ENCODE peak calls at places on chromosomes 2 and 18, in four cellular contexts. R is IMR-90, F is DND-41, W is neural progenitor cell. U is an unnamed sample.

GRCh38 chr2:200077210-200077650 is 121.8 kb downstream of the MAIP1 start:
- DNase-seq in R (peak; percentile 95), W (no peak), F (no peak), U (no peak)

GRCh38 chr18:51051105-51051712 is 21.2 kb downstream of the SMAD4 start:
- DNase-seq in W (peak; percentile 81), F (no peak), R (peak; percentile 65), U (no peak)

GRCh38 chr2:98158305-98158704 is 71.3 kb downstream of the VWA3B start:
- DNase-seq in R (no peak), F (no peak), W (no peak), U (no peak)

GRCh38 chr2:144389151-144389929 is 130.6 kb downstream of the ZEB2 start:
- DNase-seq in W (no peak), F (no peak), R (no peak), U (peak; percentile 83)

GRCh38 chr2:60806988-60807681 is 51.1 kb downstream of the PAPOLG start:
- DNase-seq in W (peak; percentile 34), F (peak; percentile 82), R (peak; percentile 77), U (no peak)

GRCh38 chr2:190804182-190804795 is 76.3 kb upstream of the GLS start:
- DNase-seq in W (no peak), R (peak; percentile 49), F (no peak), U (no peak)

GRCh38 chr2:9548506-9548905 is 7.1 kb downstream of the ADAM17 start:
- DNase-seq in F (no peak), R (peak; percentile 69), W (no peak), U (no peak)

GRCh38 chr18:37299471-37300304 is 265.9 kb downstream of the CELF4 start:
- DNase-seq in F (no peak), W (no peak), R (peak; percentile 93), U (no peak)

GRCh38 chr2:24625728-24626484 is 134.9 kb downstream of the NCOA1 start:
- DNase-seq in W (no peak), R (no peak), F (no peak), U (peak; percentile 66)

GRCh38 chr18:3217930-3218647 is 1.7 kb downstream of the MYOM1 start:
- DNase-seq in R (no peak), W (no peak), F (no peak), U (peak; percentile 59)

GRCh38 chr2:159773876-159774275 is 24.1 kb downstream of the CD302 start:
- DNase-seq in R (peak; percentile 22), F (no peak), W (no peak), U (no peak)

GRCh38 chr2:88924533-88924932 is 233.1 kb downstream of the RPIA start:
- DNase-seq in W (no peak), R (no peak), F (no peak), U (no peak)

GRCh38 chr18:66046025-66046602 is 295.3 kb downstream of the CDH7 start:
- DNase-seq in R (no peak), W (no peak), F (no peak), U (no peak)
- TF ChIP-seq CTCF in R (no peak), W (no peak), F (no peak), U (peak; percentile 54)

DNA sequence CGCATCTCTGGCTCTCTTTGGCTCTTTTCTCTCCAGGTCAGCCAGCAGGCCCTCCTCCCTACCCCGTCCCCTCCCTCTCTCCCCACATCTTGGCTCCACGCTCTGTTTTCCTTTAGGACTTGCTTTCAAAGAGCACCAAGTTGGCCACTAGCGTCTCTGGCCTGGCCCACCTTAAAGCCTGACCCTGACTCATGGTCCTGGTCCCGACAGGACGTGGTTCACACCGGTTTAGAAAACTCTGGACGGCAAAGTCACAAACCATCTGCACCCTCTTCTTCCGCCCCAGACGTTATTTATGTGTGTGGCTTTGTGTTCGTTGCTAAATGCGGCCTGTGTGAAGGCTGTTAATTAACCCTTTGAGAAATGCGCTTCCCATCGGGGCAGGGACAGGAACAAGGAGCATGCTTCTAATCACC is 169.0 kb upstream of the HAAO start:
- DNase-seq in F (no peak), R (no peak), W (peak; percentile 61), U (peak; percentile 57)
- H3K9ac ChIP-seq in F (no peak overlapping the region), R (no peak overlapping the region), W (no peak overlapping the region), U (no peak overlapping the region)

GRCh38 chr2:126227250-126227649 is 428.7 kb upstream of the GYPC start:
- DNase-seq in R (no peak), W (peak; percentile 13), F (no peak), U (no peak)
- TF ChIP-seq CTCF in R (no peak), W (peak; percentile 46), F (peak; percentile 54), U (peak; percentile 74)

GRCh38 chr2:118047273-118047898 is 33.5 kb upstream of the CCDC93 start:
- DNase-seq in W (no peak), R (peak; percentile 57), F (no peak), U (no peak)
- H3K9ac ChIP-seq in W (no peak overlapping the region), R (no peak overlapping the region), F (no peak overlapping the region), U (no peak overlapping the region)

GRCh38 chr2:201415149-201415548 is 36.1 kb downstream of the TRAK2 start:
- DNase-seq in R (no peak), W (no peak), F (no peak), U (no peak)
- TF ChIP-seq CTCF in R (no peak), W (no peak), F (no peak), U (no peak)

GRCh38 chr2:113284481-113284880 is 5.8 kb upstream of the PAX8 start:
- DNase-seq in R (peak; percentile 24), F (no peak), W (no peak), U (no peak)
- H3K9ac ChIP-seq in R (peak overlapping the region; percentile 21), F (no peak overlapping the region), W (no peak overlapping the region), U (no peak overlapping the region)

GRCh38 chr2:240568678-240569522 is 616 bp downstream of the RNPEPL1 start:
- DNase-seq in W (peak; percentile 72), R (peak; percentile 64), F (peak; percentile 69), U (peak; percentile 76)

GRCh38 chr2:240569523-240569997 is 1.3 kb downstream of the RNPEPL1 start:
- DNase-seq in W (no peak), F (peak; percentile 44), R (no peak), U (no peak)

GRCh38 chr2:240566203-240567136 is 1.8 kb upstream of the RNPEPL1 start:
- DNase-seq in R (peak; percentile 70), F (peak; percentile 94), W (peak; percentile 89), U (peak; percentile 94)

GRCh38 chr2:240567137-240567871 is 980 bp upstream of the RNPEPL1 start:
- DNase-seq in W (no peak), R (no peak), F (peak; percentile 24), U (peak; percentile 60)

DNA sequence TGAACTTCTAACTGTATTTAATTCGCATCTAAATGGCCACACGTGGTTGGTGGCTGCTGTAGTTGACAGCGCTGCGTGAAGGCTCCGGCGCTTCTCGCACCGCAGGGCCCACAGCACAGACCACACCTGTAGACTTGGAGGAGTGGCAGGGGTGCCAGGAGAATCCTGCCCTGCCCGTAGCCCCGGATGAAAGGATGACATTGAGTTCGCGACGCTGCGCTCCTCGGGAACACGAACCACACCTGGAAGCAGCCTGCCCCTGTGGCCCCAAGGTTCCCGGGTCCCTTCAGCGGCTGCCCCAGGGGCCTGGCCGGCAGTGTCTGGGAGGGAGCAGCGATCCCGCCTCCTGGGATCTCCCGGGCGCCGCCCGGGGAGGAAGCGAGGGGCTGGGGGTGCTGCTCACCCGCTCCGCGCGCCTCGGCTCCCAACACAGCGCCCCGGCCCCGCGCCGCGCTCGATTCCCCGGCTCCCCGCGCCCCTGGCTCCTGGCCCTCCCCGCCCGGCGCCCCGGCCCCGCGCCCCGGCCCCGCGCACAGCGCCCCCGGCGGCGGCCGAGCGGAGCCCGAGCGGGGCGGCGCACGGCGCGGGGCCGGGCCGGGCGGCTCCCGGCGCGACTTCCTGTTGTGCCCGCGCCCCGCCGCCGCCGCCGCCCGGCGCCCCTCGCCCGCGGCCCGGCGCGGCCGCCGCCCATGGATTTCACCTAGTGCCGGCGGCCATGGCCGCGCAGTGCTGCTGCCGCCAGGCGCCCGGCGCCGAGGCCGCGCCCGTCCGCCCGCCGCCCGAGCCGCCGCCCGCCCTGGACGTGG is at the start of gene RNPEPL1:
- DNase-seq in F (peak; percentile 61), W (peak; percentile 76), R (no peak), U (peak; percentile 76)
- TF ChIP-seq CTCF in F (peak; percentile 10), W (peak; percentile 9), R (peak; percentile 8), U (peak; percentile 18)

DNA sequence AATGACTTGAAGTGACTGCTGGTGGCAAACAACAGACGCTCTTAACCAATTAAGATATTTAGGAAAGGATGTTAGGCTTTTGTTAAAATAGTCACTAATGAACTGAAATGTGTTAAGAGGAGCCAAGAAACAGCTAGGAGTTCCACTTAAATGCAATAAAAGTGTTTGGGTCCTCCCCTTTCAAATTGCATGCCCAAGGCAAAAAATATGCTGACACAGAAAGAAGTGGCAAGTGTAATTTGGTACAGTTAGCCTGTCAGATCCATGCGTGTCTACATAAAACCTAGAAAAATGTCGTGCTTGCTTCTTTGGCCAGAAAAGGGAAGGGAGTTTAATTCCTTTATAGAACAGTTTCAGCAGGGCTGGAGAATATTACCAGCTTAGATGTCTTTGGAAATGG is 61.9 kb downstream of the XRCC5 start:
- DNase-seq in W (no peak), F (no peak), R (no peak), U (no peak)
- H3K9ac ChIP-seq in W (no peak overlapping the region), F (no peak overlapping the region), R (no peak overlapping the region), U (no peak overlapping the region)

U was measured in endodermal cell.